ENCODE peak calls at places on chromosomes 5 and 9, in six cellular contexts. I is NCI-H1417, Z is COR-L47, K is RWPE1, Y is heart left ventricle, P is fibroblast of mammary gland. G is an unnamed sample.

GRCh38 chr9:79757906-79758669 is 186.3 kb downstream of the TLE4 start:
- DNase-seq in I (no peak), Z (no peak), K (no peak), Y (no peak), P (peak; percentile 33), G (no peak)

GRCh38 chr5:88145205-88145602 is 123.4 kb downstream of the TMEM161B start:
- DNase-seq in I (no peak), Z (no peak), K (no peak), Y (no peak), P (no peak), G (no peak)

GRCh38 chr5:166166071-166166470 is 2125.4 kb upstream of the WWC1 start:
- DNase-seq in I (peak; percentile 19), Z (peak; percentile 94), K (no peak), Y (no peak), P (no peak), G (no peak)

GRCh38 chr9:88532320-88532719 is 2.7 kb upstream of the NXNL2 start:
- DNase-seq in I (no peak), Z (no peak), K (no peak), Y (no peak), P (peak; percentile 58), G (no peak)

GRCh38 chr5:112682621-112683061 is 55.0 kb upstream of the APC start:
- DNase-seq in I (no peak), Z (no peak), K (no peak), Y (no peak), P (peak; percentile 43), G (peak; percentile 27)

GRCh38 chr9:105421864-105422263 is 26.0 kb upstream of the FSD1L start:
- DNase-seq in I (no peak), Z (no peak), K (no peak), Y (no peak), P (no peak), G (no peak)

GRCh38 chr5:143248822-143249579 is 154.5 kb downstream of the NR3C1 start:
- DNase-seq in I (no peak), Z (no peak), K (peak; percentile 81), Y (no peak), P (peak; percentile 86), G (peak; percentile 62)

GRCh38 chr5:112957970-112958773 is 18.4 kb upstream of the DCP2 start:
- DNase-seq in I (no peak), Z (peak; percentile 46), K (peak; percentile 97), Y (peak; percentile 76), P (peak; percentile 99), G (peak; percentile 74)

GRCh38 chr9:132557159-132557558 is 25.2 kb upstream of the BARHL1 start:
- DNase-seq in I (no peak), Z (no peak), K (no peak), Y (peak; percentile 42), P (no peak), G (no peak)

GRCh38 chr5:64831996-64832395 is 63.3 kb downstream of the CWC27 start:
- DNase-seq in I (no peak), Z (no peak), K (no peak), Y (no peak), P (peak; percentile 45), G (no peak)

G was measured in epithelial cell of prostate.